ENCODE peak calls at places on chromosomes 5 and 9, in seven cellular contexts. U is renal cortical epithelial cell; V is T-helper 1 cell; A is neural progenitor cell; C is activated T-helper 1 cell treated with anti-CD3 and anti-CD28 coated beads, Interleukin-12 subunit alpha, Interleukin-12 subunit beta, Interleukin-2, Interleukin-4 antibody, amounts not matched to agents 30 ng/mL and 10 ng/mL and 1 ng/mL, durations not matched to agents 14 hours and 24 hours and 36 hours; I is EL; X is dermis microvascular lymphatic vessel endothelial cell. Y is an unnamed sample.

GRCh38 chr5:67215592-67216471 is 19.2 kb upstream of the CD180 start:
- DNase-seq in U (peak; percentile 30), V (peak; percentile 39), A (no peak), C (peak; percentile 72), I (peak; percentile 51), X (peak; percentile 95), Y (no peak)

GRCh38 chr9:76887951-76888350 is 18.0 kb downstream of the PRUNE2 start:
- DNase-seq in U (peak; percentile 67), V (no peak), A (no peak), C (no peak), I (no peak), X (no peak), Y (no peak)

GRCh38 chr5:72860499-72860898 is 44.0 kb downstream of the TNPO1 start:
- DNase-seq in U (no peak), V (no peak), A (no peak), C (no peak), I (peak; percentile 34), X (peak; percentile 14), Y (no peak)

GRCh38 chr5:179733764-179734126 is 1.1 kb downstream of the MAML1 start:
- DNase-seq in U (peak; percentile 41), V (no peak), A (no peak), C (no peak), I (no peak), X (no peak), Y (no peak)

GRCh38 chr5:15500326-15500958 is 462 bp downstream of the FBXL7 start:
- DNase-seq in U (no peak), V (no peak), A (peak; percentile 68), C (no peak), I (peak; percentile 77), X (peak; percentile 54), Y (no peak)

GRCh38 chr9:94929373-94929764 is 202.9 kb downstream of the AOPEP start:
- DNase-seq in U (peak; percentile 57), V (no peak), A (no peak), C (no peak), I (no peak), X (peak; percentile 100), Y (no peak)

GRCh38 chr5:136001531-136001930 is 27.3 kb upstream of the TGFBI start:
- DNase-seq in U (no peak), V (no peak), A (peak; percentile 12), C (no peak), I (peak; percentile 36), X (no peak), Y (no peak)

GRCh38 chr5:50501510-50502209 is 60.6 kb upstream of the EMB start:
- DNase-seq in U (no peak), V (no peak), A (no peak), C (no peak), I (no peak), X (no peak), Y (no peak)

GRCh38 chr9:3478549-3478953 is 47.2 kb downstream of the RFX3 start:
- DNase-seq in U (peak; percentile 93), V (no peak), A (no peak), C (no peak), I (peak; percentile 68), X (peak; percentile 91), Y (peak; percentile 40)

GRCh38 chr9:136926749-136927148 is 17.8 kb downstream of the FBXW5 start:
- DNase-seq in U (no peak), V (no peak), A (no peak), C (no peak), I (no peak), X (no peak), Y (no peak)

GRCh38 chr9:37994639-37995347 is 74.2 kb downstream of the SHB start:
- DNase-seq in U (no peak), V (no peak), A (no peak), C (no peak), I (peak; percentile 78), X (peak; percentile 81), Y (no peak)

GRCh38 chr9:407255-407654 is 192.6 kb downstream of the DOCK8 start:
- DNase-seq in U (peak; percentile 26), V (no peak), A (peak; percentile 13), C (no peak), I (no peak), X (no peak), Y (no peak)

GRCh38 chr5:148938535-148938907 is 112.1 kb downstream of the ADRB2 start:
- DNase-seq in U (no peak), V (no peak), A (no peak), C (no peak), I (no peak), X (no peak), Y (no peak)

GRCh38 chr5:329106-329757 is 7.7 kb downstream of the AHRR start:
- DNase-seq in U (no peak), V (no peak), A (no peak), C (no peak), I (peak; percentile 87), X (no peak), Y (no peak)

GRCh38 chr5:125348221-125348692 is 601.8 kb upstream of the ZNF608 start:
- DNase-seq in U (no peak), V (no peak), A (peak; percentile 37), C (no peak), I (no peak), X (no peak), Y (no peak)

GRCh38 chr9:134575817-134576176 is 65.8 kb upstream of the COL5A1 start:
- DNase-seq in U (no peak), V (no peak), A (no peak), C (no peak), I (no peak), X (no peak), Y (no peak)

GRCh38 chr9:78592866-78593265 is 295.9 kb downstream of the PSAT1 start:
- DNase-seq in U (no peak), V (no peak), A (no peak), C (no peak), I (peak; percentile 89), X (no peak), Y (no peak)

GRCh38 chr9:121598167-121599000 is 53.0 kb upstream of the DAB2IP start:
- DNase-seq in U (peak; percentile 66), V (no peak), A (peak; percentile 98), C (no peak), I (peak; percentile 90), X (peak; percentile 14), Y (no peak)

GRCh38 chr5:141814064-141814982 is 63.9 kb downstream of the PCDH1 start:
- DNase-seq in U (peak; percentile 22), V (no peak), A (peak; percentile 82), C (peak; percentile 11), I (peak; percentile 44), X (peak; percentile 45), Y (no peak)

GRCh38 chr5:113059232-113059805 is 82.7 kb downstream of the DCP2 start:
- DNase-seq in U (peak; percentile 85), V (no peak), A (peak; percentile 60), C (no peak), I (peak; percentile 28), X (peak; percentile 73), Y (no peak)

GRCh38 chr5:174535691-174536090 is 188.7 kb upstream of the MSX2 start:
- DNase-seq in U (no peak), V (no peak), A (peak; percentile 74), C (no peak), I (peak; percentile 35), X (no peak), Y (no peak)

GRCh38 chr5:55852503-55852902 is 1.3 kb downstream of the IL31RA start:
- DNase-seq in U (peak; percentile 73), V (no peak), A (no peak), C (no peak), I (no peak), X (no peak), Y (no peak)